ENCODE peak calls at places on chromosome 6, in five cellular contexts. L is fibroblast of the conjunctiva; W is neural crest cell; T is naive thymus-derived CD4-positive, alpha-beta T cell; Q is RCC 7860. B is an unnamed sample.
A peak's percentile ranks its signal among the peaks of the same experiment; 100 is the strongest.

GRCh38 chr6:15642276-15642675 is 20.6 kb downstream of the DTNBP1 start:
- DNase-seq in L (no peak), W (no peak), T (no peak), Q (no peak), B (no peak)

GRCh38 chr6:152552616-152553209 is 84.4 kb downstream of the SYNE1 start:
- DNase-seq in L (peak; percentile 58), W (peak; percentile 55), T (no peak), Q (peak; percentile 43), B (peak; percentile 18)

GRCh38 chr6:1942834-1943233 is 302.6 kb downstream of the GMDS start:
- DNase-seq in L (no peak), W (no peak), T (no peak), Q (no peak), B (no peak)

GRCh38 chr6:143068001-143068400 is 7.3 kb downstream of the AIG1 start:
- DNase-seq in L (no peak), W (no peak), T (no peak), Q (no peak), B (no peak)

GRCh38 chr6:11769816-11770545 is 8.6 kb downstream of the ADTRP start:
- DNase-seq in L (no peak), W (no peak), T (no peak), Q (no peak), B (no peak)

GRCh38 chr6:10000461-10000992 is 414.3 kb downstream of the TFAP2A start:
- DNase-seq in L (no peak), W (no peak), T (no peak), Q (no peak), B (no peak)

GRCh38 chr6:63663147-63663877 is 27.7 kb downstream of the PHF3 start:
- DNase-seq in L (peak; percentile 28), W (no peak), T (no peak), Q (peak; percentile 74), B (peak; percentile 14)

GRCh38 chr6:10163159-10163962 is 251.5 kb downstream of the TFAP2A start:
- DNase-seq in L (no peak), W (no peak), T (no peak), Q (no peak), B (no peak)

GRCh38 chr6:90105766-90106165 is 190.9 kb downstream of the BACH2 start:
- DNase-seq in L (no peak), W (no peak), T (no peak), Q (no peak), B (no peak)

GRCh38 chr6:86609549-86610388 is 327.6 kb upstream of the HTR1E start:
- DNase-seq in L (no peak), W (no peak), T (no peak), Q (no peak), B (no peak)

GRCh38 chr6:36916159-36916558 is 30.4 kb downstream of the C6orf89 start:
- DNase-seq in L (no peak), W (no peak), T (no peak), Q (no peak), B (no peak)

GRCh38 chr6:74925683-74926082 is 280.2 kb downstream of the COL12A1 start:
- DNase-seq in L (no peak), W (no peak), T (no peak), Q (no peak), B (no peak)

GRCh38 chr6:106192824-106193223 is 106.7 kb downstream of the PRDM1 start:
- DNase-seq in L (no peak), W (no peak), T (no peak), Q (peak; percentile 71), B (peak; percentile 20)

GRCh38 chr6:93751969-93752368 is 332.6 kb upstream of the EPHA7 start:
- DNase-seq in L (no peak), W (no peak), T (no peak), Q (no peak), B (no peak)

GRCh38 chr6:48048460-48049146 is 62.4 kb downstream of the PTCHD4 start:
- DNase-seq in L (no peak), W (no peak), T (no peak), Q (no peak), B (no peak)